ENCODE peak calls at places on chromosomes 7 and 10, in five cellular contexts. One of them, this sample, is unnamed.

GRCh38 chr10:86139066-86139657 is 227.4 kb downstream of the GRID1 start:
- DNase-seq in K562: peak; percentile 11
- DNase-seq in spleen: no peak
- DNase-seq in transverse colon: no peak
- DNase-seq in GM12891: no peak
- DNase-seq in this sample: no peak

GRCh38 chr7:128030999-128031681 is at the start of gene LRRC4:
- DNase-seq in K562: no peak
- DNase-seq in spleen: peak; percentile 90
- DNase-seq in transverse colon: peak; percentile 36
- DNase-seq in GM12891: peak; percentile 70
- DNase-seq in this sample: no peak

GRCh38 chr10:15451137-15452094 is 80.3 kb upstream of the FAM171A1 start:
- DNase-seq in K562: peak; percentile 82
- DNase-seq in spleen: no peak
- DNase-seq in transverse colon: no peak
- DNase-seq in GM12891: no peak
- DNase-seq in this sample: no peak

GRCh38 chr10:69344591-69345244 is 66.4 kb downstream of the HK1 start:
- DNase-seq in K562: no peak
- DNase-seq in spleen: peak; percentile 81
- DNase-seq in transverse colon: no peak
- DNase-seq in GM12891: no peak
- DNase-seq in this sample: no peak

GRCh38 chr10:29619273-29619672 is 15.5 kb downstream of the SVIL start:
- DNase-seq in K562: no peak
- DNase-seq in spleen: no peak
- DNase-seq in transverse colon: no peak
- DNase-seq in GM12891: no peak
- DNase-seq in this sample: no peak

GRCh38 chr10:23459323-23459939 is 20.6 kb downstream of the OTUD1 start:
- DNase-seq in K562: no peak
- DNase-seq in spleen: no peak
- DNase-seq in transverse colon: no peak
- DNase-seq in GM12891: no peak
- DNase-seq in this sample: no peak

GRCh38 chr10:127563718-127564553 is 14.8 kb downstream of the NPS start:
- DNase-seq in K562: peak; percentile 16
- DNase-seq in spleen: no peak
- DNase-seq in transverse colon: peak; percentile 21
- DNase-seq in GM12891: peak; percentile 25
- DNase-seq in this sample: no peak

GRCh38 chr7:101884671-101885596 is 67.5 kb downstream of the CUX1 start:
- DNase-seq in K562: no peak
- DNase-seq in spleen: no peak
- DNase-seq in transverse colon: no peak
- DNase-seq in GM12891: peak; percentile 50
- DNase-seq in this sample: no peak

GRCh38 chr7:26633557-26633956 is 230.8 kb downstream of the SKAP2 start:
- DNase-seq in K562: no peak
- DNase-seq in spleen: no peak
- DNase-seq in transverse colon: no peak
- DNase-seq in GM12891: no peak
- DNase-seq in this sample: no peak

GRCh38 chr10:102645741-102646609 is 1.7 kb downstream of the TRIM8 start:
- DNase-seq in K562: peak; percentile 57
- DNase-seq in spleen: peak; percentile 95
- DNase-seq in transverse colon: peak; percentile 87
- DNase-seq in GM12891: no peak
- DNase-seq in this sample: peak; percentile 73

GRCh38 chr10:15236340-15236739 is 67.8 kb upstream of the NMT2 start:
- DNase-seq in K562: no peak
- DNase-seq in spleen: no peak
- DNase-seq in transverse colon: no peak
- DNase-seq in GM12891: no peak
- DNase-seq in this sample: no peak

GRCh38 chr7:3861941-3862340 is 560.9 kb downstream of the SDK1 start:
- DNase-seq in K562: no peak
- DNase-seq in spleen: no peak
- DNase-seq in transverse colon: no peak
- DNase-seq in GM12891: no peak
- DNase-seq in this sample: no peak

GRCh38 chr7:2864999-2865670 is 21.0 kb upstream of the GNA12 start:
- DNase-seq in K562: peak; percentile 79
- DNase-seq in spleen: peak; percentile 83
- DNase-seq in transverse colon: peak; percentile 75
- DNase-seq in GM12891: peak; percentile 63
- DNase-seq in this sample: peak; percentile 48

GRCh38 chr7:51141451-51141971 is 175.1 kb downstream of the COBL start:
- DNase-seq in K562: no peak
- DNase-seq in spleen: no peak
- DNase-seq in transverse colon: no peak
- DNase-seq in GM12891: no peak
- DNase-seq in this sample: no peak

GRCh38 chr10:33735463-33735862 is 401.0 kb upstream of the NRP1 start:
- DNase-seq in K562: no peak
- DNase-seq in spleen: no peak
- DNase-seq in transverse colon: no peak
- DNase-seq in GM12891: no peak
- DNase-seq in this sample: no peak

GRCh38 chr10:22849077-22849810 is 78.6 kb upstream of the ARMC3 start:
- DNase-seq in K562: no peak
- DNase-seq in spleen: peak; percentile 81
- DNase-seq in transverse colon: peak; percentile 58
- DNase-seq in GM12891: no peak
- DNase-seq in this sample: peak; percentile 74

GRCh38 chr7:50397971-50398324 is 52.2 kb downstream of the FIGNL1 start:
- DNase-seq in K562: no peak
- DNase-seq in spleen: no peak
- DNase-seq in transverse colon: no peak
- DNase-seq in GM12891: no peak
- DNase-seq in this sample: no peak

GRCh38 chr7:88759216-88759955 is at the start of gene ZNF804B:
- DNase-seq in K562: no peak
- DNase-seq in spleen: peak; percentile 73
- DNase-seq in transverse colon: peak; percentile 5
- DNase-seq in GM12891: no peak
- DNase-seq in this sample: peak; percentile 4

GRCh38 chr7:12578930-12579640 is 8.6 kb downstream of the SCIN start:
- DNase-seq in K562: no peak
- DNase-seq in spleen: no peak
- DNase-seq in transverse colon: no peak
- DNase-seq in GM12891: peak; percentile 14
- DNase-seq in this sample: no peak

GRCh38 chr7:50956522-50957155 is 173.9 kb upstream of the GRB10 start:
- DNase-seq in K562: no peak
- DNase-seq in spleen: no peak
- DNase-seq in transverse colon: no peak
- DNase-seq in GM12891: no peak
- DNase-seq in this sample: no peak

GRCh38 chr7:107581387-107582013 is 1.5 kb downstream of the BCAP29 start:
- DNase-seq in K562: no peak
- DNase-seq in spleen: no peak
- DNase-seq in transverse colon: no peak
- DNase-seq in GM12891: no peak
- DNase-seq in this sample: no peak

GRCh38 chr7:107580716-107581383 is 804 bp downstream of the BCAP29 start:
- DNase-seq in K562: no peak
- DNase-seq in spleen: no peak
- DNase-seq in transverse colon: no peak
- DNase-seq in GM12891: no peak
- DNase-seq in this sample: no peak

GRCh38 chr7:107579546-107579880 is 533 bp upstream of the BCAP29 start:
- DNase-seq in K562: no peak
- DNase-seq in spleen: no peak
- DNase-seq in transverse colon: no peak
- DNase-seq in GM12891: no peak
- DNase-seq in this sample: no peak

GRCh38 chr7:107582906-107583305 is 2.9 kb downstream of the BCAP29 start:
- DNase-seq in K562: no peak
- DNase-seq in spleen: no peak
- DNase-seq in transverse colon: no peak
- DNase-seq in GM12891: no peak
- DNase-seq in this sample: no peak

DNA sequence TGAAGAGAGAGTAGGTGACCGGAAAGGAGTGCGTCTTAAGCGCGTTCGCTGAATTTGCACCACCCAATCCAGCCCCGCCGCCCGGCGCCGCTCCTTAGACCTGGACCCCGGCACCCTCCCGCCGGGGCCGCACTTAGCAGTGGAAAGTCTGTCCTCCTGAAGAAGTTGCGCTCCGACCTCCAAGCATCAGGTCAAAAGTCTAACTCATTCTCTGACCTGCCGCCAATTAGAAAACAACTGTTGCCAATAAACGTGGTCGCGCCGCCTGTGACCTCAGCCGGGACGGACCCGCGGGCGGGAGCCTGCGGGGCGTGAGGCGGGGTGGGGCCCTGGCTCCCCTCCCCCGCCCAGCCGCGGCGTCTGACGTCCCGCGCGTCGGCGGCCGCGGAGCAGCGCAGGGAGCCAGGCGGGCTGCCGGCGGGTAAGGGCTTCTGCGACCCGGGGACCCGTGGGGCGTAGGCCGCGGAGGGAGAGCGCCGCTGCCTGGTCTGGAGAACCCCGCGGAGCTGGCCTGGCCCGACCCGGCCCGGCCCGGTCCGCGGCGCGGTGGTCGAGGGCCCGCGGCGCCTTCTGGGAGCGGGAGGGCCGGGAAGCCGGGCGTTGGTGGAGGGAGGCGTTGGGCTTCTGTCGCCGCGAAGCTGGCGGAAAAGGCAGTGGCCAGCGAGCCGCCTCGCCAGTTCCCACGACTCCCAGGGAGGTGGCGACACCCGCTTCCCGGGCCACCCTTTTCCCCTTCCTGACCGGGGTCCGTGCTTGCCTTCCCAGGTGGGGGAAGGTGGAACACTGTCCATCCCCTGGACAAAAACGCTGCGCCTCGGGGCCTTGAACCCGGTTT is at the start of gene BCAP29:
- DNase-seq in K562: peak; percentile 95
- DNase-seq in spleen: peak; percentile 93
- DNase-seq in transverse colon: peak; percentile 81
- DNase-seq in GM12891: peak; percentile 74
- DNase-seq in this sample: peak; percentile 63
- TF ChIP-seq POLR2A in K562: peak; percentile 92
- TF ChIP-seq POLR2A in spleen: peak; percentile 55
- TF ChIP-seq POLR2A in transverse colon: peak; percentile 59
- TF ChIP-seq POLR2A in GM12891: peak; percentile 63
- TF ChIP-seq POLR2A in this sample: peak; percentile 61

DNA sequence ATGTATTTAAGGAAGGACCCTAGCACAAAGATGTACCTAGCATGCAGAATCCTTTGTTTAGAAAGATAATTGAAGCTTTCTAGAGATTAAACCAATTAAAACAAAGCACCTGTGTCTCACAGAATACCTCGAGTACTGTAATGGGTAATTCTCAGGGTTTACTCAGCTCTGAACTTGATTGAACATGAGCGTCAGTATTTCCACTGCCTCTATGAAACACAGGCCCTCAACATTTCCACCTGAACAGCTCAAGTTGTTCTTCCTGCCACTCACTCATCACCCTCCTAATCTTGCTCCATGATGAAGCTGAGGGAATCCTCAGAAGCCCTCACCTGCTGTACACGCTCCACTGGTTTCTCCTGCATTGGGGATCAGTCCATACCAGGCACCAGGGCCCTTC is 33.7 kb upstream of the FZD1 start:
- DNase-seq in K562: no peak
- DNase-seq in spleen: no peak
- DNase-seq in transverse colon: no peak
- DNase-seq in GM12891: no peak
- DNase-seq in this sample: no peak
- TF ChIP-seq POLR2AphosphoS5 in K562: no peak
- TF ChIP-seq POLR2AphosphoS5 in spleen: no peak
- TF ChIP-seq POLR2AphosphoS5 in transverse colon: no peak
- TF ChIP-seq POLR2AphosphoS5 in GM12891: no peak
- TF ChIP-seq POLR2AphosphoS5 in this sample: no peak

DNA sequence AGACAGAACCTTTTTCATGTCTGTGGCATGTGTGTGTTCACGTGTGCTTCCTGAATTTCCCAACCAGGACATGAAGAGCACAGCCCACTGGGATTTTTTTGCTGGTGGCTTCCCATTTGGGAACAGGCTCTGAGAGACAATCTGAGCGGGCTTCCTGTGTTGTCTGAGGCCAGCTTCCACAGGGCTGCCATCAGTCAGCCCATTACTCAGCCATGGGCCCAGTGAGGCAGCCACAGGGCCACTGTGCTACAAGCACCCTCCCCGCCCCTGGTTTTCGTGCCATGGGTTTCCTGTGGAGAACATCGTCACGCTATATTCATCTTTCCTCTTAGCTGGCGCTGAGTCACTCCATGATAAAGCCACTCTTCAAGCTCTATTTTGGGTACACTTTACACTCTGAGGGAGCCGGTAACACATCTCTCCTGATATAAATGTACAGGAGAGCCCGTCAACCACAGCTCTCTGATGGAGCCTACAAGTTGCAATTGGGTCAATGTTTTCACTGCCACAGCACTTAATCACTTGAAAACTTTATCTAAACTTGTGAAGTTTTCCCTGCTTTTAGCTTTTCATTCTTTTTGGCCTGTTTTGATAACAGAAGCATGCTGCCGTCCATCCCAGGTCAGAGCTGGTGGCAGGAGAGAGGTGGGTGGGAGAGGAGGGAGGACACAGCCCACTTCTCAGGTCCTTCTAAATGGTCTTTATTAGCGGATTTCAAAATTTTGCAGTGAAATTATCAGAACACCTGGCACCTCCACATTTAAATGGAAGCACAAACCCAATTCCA is 96.9 kb downstream of the HIPK2 start:
- DNase-seq in K562: peak; percentile 64
- DNase-seq in spleen: peak; percentile 85
- DNase-seq in transverse colon: no peak
- DNase-seq in GM12891: no peak
- DNase-seq in this sample: no peak
- TF ChIP-seq POLR2A in K562: no peak
- TF ChIP-seq POLR2A in spleen: no peak
- TF ChIP-seq POLR2A in transverse colon: no peak
- TF ChIP-seq POLR2A in GM12891: no peak
- TF ChIP-seq POLR2A in this sample: no peak

DNA sequence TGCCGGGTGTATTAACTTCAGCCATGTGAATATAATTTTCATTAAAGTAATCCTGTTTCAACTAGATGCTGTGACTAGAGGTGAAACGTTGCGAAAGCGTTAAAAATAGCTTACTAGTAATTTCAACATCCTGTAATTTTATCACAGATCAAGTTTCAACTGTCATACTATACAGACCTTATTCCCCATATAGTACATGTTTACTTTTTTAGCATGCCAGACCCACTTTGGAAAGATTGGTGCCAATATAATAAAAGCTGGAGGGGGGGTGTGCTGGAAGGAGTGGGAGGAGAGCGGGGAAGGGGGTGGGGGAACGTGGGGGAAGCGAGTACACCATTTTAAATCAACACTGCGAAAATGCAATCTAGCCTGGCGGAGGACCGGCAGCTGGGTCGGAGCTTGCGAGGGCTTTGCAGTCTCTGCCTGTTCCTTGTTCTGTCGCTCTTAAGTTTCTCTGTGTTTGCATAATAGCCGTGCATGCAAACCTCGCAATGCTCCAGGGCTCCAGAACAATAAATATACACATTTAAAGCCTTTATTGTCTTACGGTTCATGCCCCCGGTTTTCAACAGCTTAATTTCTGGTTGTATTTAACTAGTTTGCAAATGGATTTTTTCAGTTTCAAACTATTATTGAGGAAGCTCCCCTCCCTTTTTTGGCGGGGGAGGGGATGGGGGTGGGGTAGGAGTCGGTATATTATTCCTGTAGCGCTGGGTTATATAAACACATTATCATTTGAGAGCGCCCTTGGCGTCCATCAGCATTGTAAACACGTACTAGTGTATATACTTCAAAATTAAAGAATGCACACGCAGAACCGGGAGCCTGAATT is 1.3 kb upstream of the ARID5B start:
- DNase-seq in K562: peak; percentile 63
- DNase-seq in spleen: peak; percentile 92
- DNase-seq in transverse colon: peak; percentile 85
- DNase-seq in GM12891: no peak
- DNase-seq in this sample: peak; percentile 67
- TF ChIP-seq POLR2AphosphoS5 in K562: no peak
- TF ChIP-seq POLR2AphosphoS5 in spleen: peak; percentile 87
- TF ChIP-seq POLR2AphosphoS5 in transverse colon: peak; percentile 4
- TF ChIP-seq POLR2AphosphoS5 in GM12891: peak; percentile 46
- TF ChIP-seq POLR2AphosphoS5 in this sample: peak; percentile 38

This sample was measured in prostate gland.